ENCODE peak calls at places on chromosomes 3 and 15, in six cellular contexts. E is A549, G is K562, A is GM12878, N is endothelial cell of umbilical vein, M is HepG2. L is an unnamed sample.
A peak's percentile ranks its signal among the peaks of the same experiment; 100 is the strongest.

GRCh38 chr3:99013077-99013476 is 111.6 kb upstream of the DCBLD2 start:
- DNase-seq in E (no peak), G (no peak), A (no peak), N (no peak), M (no peak), L (no peak)

GRCh38 chr3:141680620-141681389 is 57.3 kb upstream of the RNF7 start:
- DNase-seq in E (no peak), G (peak; percentile 30), A (no peak), N (peak; percentile 88), M (no peak), L (peak; percentile 54)

GRCh38 chr3:52136513-52136912 is 17.7 kb downstream of the POC1A start:
- DNase-seq in E (no peak), G (no peak), A (no peak), N (peak; percentile 32), M (no peak), L (no peak)

GRCh38 chr3:49132437-49133225 is at the start of gene LAMB2:
- DNase-seq in E (peak; percentile 67), G (peak; percentile 72), A (no peak), N (peak; percentile 86), M (peak; percentile 79), L (no peak)

GRCh38 chr3:16355864-16356263 is 90.9 kb downstream of the OXNAD1 start:
- DNase-seq in E (no peak), G (no peak), A (no peak), N (no peak), M (no peak), L (no peak)

GRCh38 chr15:90232941-90233700 is 620 bp downstream of the CIB1 start:
- DNase-seq in E (peak; percentile 85), G (peak; percentile 80), A (no peak), N (peak; percentile 52), M (peak; percentile 84), L (peak; percentile 86)

GRCh38 chr3:113276581-113277080 is 65.3 kb downstream of the BOC start:
- DNase-seq in E (no peak), G (no peak), A (no peak), N (no peak), M (no peak), L (no peak)

GRCh38 chr3:10474439-10474723 is 31.0 kb downstream of the ATP2B2 start:
- DNase-seq in E (no peak), G (no peak), A (no peak), N (no peak), M (no peak), L (no peak)

GRCh38 chr3:195559723-195560409 is 16.7 kb upstream of the PPP1R2 start:
- DNase-seq in E (no peak), G (no peak), A (no peak), N (no peak), M (peak; percentile 28), L (no peak)

GRCh38 chr15:77748078-77749064 is 115.7 kb upstream of the LINGO1 start:
- DNase-seq in E (peak; percentile 14), G (peak; percentile 58), A (no peak), N (no peak), M (peak; percentile 6), L (no peak)

GRCh38 chr3:197501879-197502620 is 53.7 kb downstream of the BDH1 start:
- DNase-seq in E (peak; percentile 28), G (no peak), A (peak; percentile 57), N (peak; percentile 64), M (peak; percentile 78), L (peak; percentile 75)

GRCh38 chr3:193878051-193878838 is 257.7 kb upstream of the HES1 start:
- DNase-seq in E (no peak), G (no peak), A (no peak), N (no peak), M (no peak), L (no peak)

GRCh38 chr15:57134877-57135276 is 216.4 kb downstream of the TCF12 start:
- DNase-seq in E (no peak), G (no peak), A (no peak), N (peak; percentile 91), M (no peak), L (no peak)

GRCh38 chr15:51576911-51577500 is 45.6 kb downstream of the DMXL2 start:
- DNase-seq in E (no peak), G (no peak), A (no peak), N (no peak), M (no peak), L (peak; percentile 89)

GRCh38 chr15:73982251-73982962 is 9.7 kb downstream of the STOML1 start:
- DNase-seq in E (no peak), G (no peak), A (no peak), N (peak; percentile 53), M (no peak), L (no peak)

GRCh38 chr3:136831461-136831860 is 12.5 kb downstream of the SLC35G2 start:
- DNase-seq in E (no peak), G (no peak), A (no peak), N (no peak), M (no peak), L (no peak)

GRCh38 chr3:119173325-119173724 is at the start of gene UPK1B:
- DNase-seq in E (peak; percentile 40), G (no peak), A (no peak), N (no peak), M (no peak), L (no peak)

GRCh38 chr3:5057857-5058324 is 64.2 kb upstream of the ARL8B start:
- DNase-seq in E (peak; percentile 91), G (peak; percentile 73), A (peak; percentile 75), N (peak; percentile 85), M (peak; percentile 60), L (peak; percentile 85)

GRCh38 chr3:143433787-143434378 is 314.3 kb downstream of the CHST2 start:
- DNase-seq in E (peak; percentile 10), G (peak; percentile 21), A (no peak), N (no peak), M (peak; percentile 4), L (peak; percentile 47)

GRCh38 chr3:49422379-49423248 is at the start of gene AMT:
- DNase-seq in E (no peak), G (no peak), A (no peak), N (no peak), M (peak; percentile 83), L (no peak)

GRCh38 chr3:79534732-79535131 is 233.1 kb downstream of the ROBO1 start:
- DNase-seq in E (peak; percentile 47), G (no peak), A (no peak), N (no peak), M (no peak), L (no peak)

GRCh38 chr3:123297627-123297899 is 95.8 kb downstream of the SEC22A start:
- DNase-seq in E (no peak), G (peak; percentile 14), A (no peak), N (no peak), M (no peak), L (no peak)

GRCh38 chr3:183193762-183194701 is 31.5 kb upstream of the LAMP3 start:
- DNase-seq in E (no peak), G (no peak), A (no peak), N (no peak), M (no peak), L (no peak)

GRCh38 chr15:43230640-43231115 is 9.9 kb upstream of the EPB42 start:
- DNase-seq in E (peak; percentile 6), G (peak; percentile 72), A (no peak), N (no peak), M (no peak), L (no peak)

GRCh38 chr15:89016549-89017041 is 71.7 kb upstream of the ABHD2 start:
- DNase-seq in E (no peak), G (no peak), A (no peak), N (peak; percentile 13), M (no peak), L (no peak)

GRCh38 chr15:69806287-69806915 is 291.3 kb downstream of the TLE3 start:
- DNase-seq in E (no peak), G (no peak), A (no peak), N (no peak), M (no peak), L (peak; percentile 47)

GRCh38 chr15:63461230-63461629 is 43.2 kb upstream of the USP3 start:
- DNase-seq in E (no peak), G (no peak), A (no peak), N (no peak), M (peak; percentile 35), L (no peak)

GRCh38 chr3:59820352-59820934 is 770.6 kb upstream of the CFAP20DC start:
- DNase-seq in E (peak; percentile 11), G (no peak), A (no peak), N (no peak), M (no peak), L (no peak)

GRCh38 chr3:78277793-78278192 is 1237.9 kb downstream of the ROBO2 start:
- DNase-seq in E (no peak), G (no peak), A (no peak), N (no peak), M (no peak), L (no peak)

GRCh38 chr3:37862712-37863551 is 1.3 kb downstream of the CTDSPL start:
- DNase-seq in E (peak; percentile 42), G (no peak), A (no peak), N (peak; percentile 46), M (peak; percentile 66), L (peak; percentile 10)

GRCh38 chr3:62965311-62965710 is 90.1 kb upstream of the CADPS start:
- DNase-seq in E (no peak), G (no peak), A (no peak), N (no peak), M (no peak), L (no peak)

GRCh38 chr3:110193114-110193513 is 855.8 kb upstream of the DPPA4 start:
- DNase-seq in E (no peak), G (no peak), A (no peak), N (no peak), M (no peak), L (no peak)

GRCh38 chr15:23497710-23498111 is 50.7 kb upstream of the GOLGA6L2 start:
- DNase-seq in E (peak; percentile 54), G (peak; percentile 15), A (no peak), N (no peak), M (no peak), L (peak; percentile 24)

DNA sequence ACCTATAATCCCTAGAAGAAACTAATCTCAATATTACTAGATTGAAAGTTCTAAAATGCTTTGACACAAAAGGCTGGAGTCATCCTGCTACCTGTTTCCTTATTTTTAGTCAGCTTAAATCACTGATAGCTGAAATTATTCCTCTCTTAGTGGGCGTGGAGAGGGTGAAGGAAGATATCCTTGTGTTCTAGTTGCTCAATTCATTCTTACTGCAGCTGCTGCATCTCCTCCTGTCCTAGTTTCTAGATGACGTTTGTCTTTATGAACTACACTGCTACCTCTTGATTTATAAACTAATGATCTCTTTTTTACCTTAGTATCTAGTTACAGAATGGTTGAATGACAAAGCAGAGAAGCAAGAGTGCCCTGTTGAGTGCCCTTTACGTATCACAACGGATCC is 50.7 kb downstream of the SETD5 start:
- DNase-seq in E (no peak), G (no peak), A (no peak), N (no peak), M (no peak), L (no peak)
- TF ChIP-seq MYC in E (no peak), G (no peak), A (no peak), N (no peak), M (no peak), L (no peak)

GRCh38 chr3:46429671-46430070 is 22.6 kb downstream of the CCRL2 start:
- DNase-seq in E (no peak), G (no peak), A (no peak), N (no peak), M (no peak), L (no peak)
- TF ChIP-seq CTCF in E (no peak), G (no peak), A (no peak), N (no peak), M (no peak), L (no peak)

GRCh38 chr3:58237940-58238681 is 519 bp downstream of the ABHD6 start:
- DNase-seq in E (no peak), G (peak; percentile 44), A (no peak), N (peak; percentile 18), M (peak; percentile 48), L (peak; percentile 37)
- TF ChIP-seq POLR2A in E (no peak), G (no peak), A (no peak), N (no peak), M (no peak), L (no peak)

GRCh38 chr3:152524198-152525140 is 255.7 kb downstream of the MBNL1 start:
- DNase-seq in E (peak; percentile 61), G (no peak), A (no peak), N (peak; percentile 73), M (peak; percentile 33), L (peak; percentile 69)
- TF ChIP-seq MYC in E (no peak), G (no peak), A (no peak), N (no peak), M (no peak), L (no peak)

L was measured in NB4.